ENCODE peak calls at places on chromosomes 16 and 17, in six cellular contexts. S is pancreas; B is ascending aorta; R is esophagus squamous epithelium; D is GM23248; Z is CD8-positive, alpha-beta T cell. E is an unnamed sample.

GRCh38 chr16:80294172-80294571 is 246.6 kb upstream of the DYNLRB2 start:
- DNase-seq in B (no peak), D (no peak), R (no peak), Z (no peak), S (no peak), E (no peak)

GRCh38 chr17:72590382-72590781 is 469.6 kb downstream of the SOX9 start:
- DNase-seq in R (no peak), S (no peak), Z (no peak), B (no peak), D (peak), E (no peak)

GRCh38 chr16:87636050-87636684 is 33.9 kb downstream of the JPH3 start:
- DNase-seq in Z (peak), R (peak), S (peak), B (peak), D (peak), E (peak)

GRCh38 chr17:3576970-3577369 is 19.4 kb upstream of the TRPV3 start:
- DNase-seq in B (no peak), R (no peak), Z (no peak), S (no peak), D (no peak), E (peak)

GRCh38 chr17:5557485-5557884 is 26.8 kb downstream of the NLRP1 start:
- DNase-seq in D (peak), R (no peak), Z (no peak), B (no peak), S (no peak), E (no peak)

GRCh38 chr16:66832190-66832589 is 1.4 kb upstream of the NAE1 start:
- DNase-seq in B (no peak), S (no peak), D (no peak), R (no peak), Z (no peak), E (no peak)

GRCh38 chr16:1470543-1471251 is 4.1 kb downstream of the CLCN7 start:
- DNase-seq in Z (no peak), S (no peak), R (no peak), B (no peak), D (peak), E (no peak)

GRCh38 chr17:2723505-2723996 is 12.0 kb upstream of the CLUH start:
- DNase-seq in R (no peak), Z (no peak), B (no peak), S (no peak), D (no peak), E (peak)

GRCh38 chr16:26531290-26531730 is 535.4 kb upstream of the C16orf82 start:
- DNase-seq in S (no peak), R (no peak), Z (no peak), D (no peak), B (no peak), E (no peak)

GRCh38 chr16:49021136-49021535 is 260.5 kb downstream of the CBLN1 start:
- DNase-seq in B (no peak), R (no peak), Z (no peak), S (no peak), D (peak), E (no peak)

GRCh38 chr17:41418116-41418860 is 6.1 kb downstream of the KRT37 start:
- DNase-seq in D (no peak), B (no peak), S (no peak), R (no peak), Z (no peak), E (no peak)

GRCh38 chr17:63425478-63425877 is 20.6 kb downstream of the CYB561 start:
- DNase-seq in Z (peak), B (no peak), D (peak), S (peak), R (no peak), E (peak)

GRCh38 chr16:11417487-11417886 is 72.2 kb downstream of the RMI2 start:
- DNase-seq in S (no peak), D (no peak), R (no peak), B (no peak), Z (no peak), E (no peak)

GRCh38 chr16:81158964-81159363 is 62.8 kb upstream of the GCSH start:
- DNase-seq in B (no peak), S (no peak), Z (no peak), D (no peak), R (no peak), E (no peak)

GRCh38 chr17:80859004-80859941 is 132.4 kb upstream of the CHMP6 start:
- DNase-seq in D (peak), B (peak), S (peak), R (no peak), Z (no peak), E (peak)

GRCh38 chr16:19118938-19119431 is 5.2 kb downstream of the ITPRIPL2 start:
- DNase-seq in R (no peak), S (no peak), B (no peak), D (peak), Z (no peak), E (no peak)

GRCh38 chr16:88770459-88771293 is 14.3 kb downstream of the PIEZO1 start:
- DNase-seq in B (no peak), S (peak), R (no peak), D (no peak), Z (no peak), E (peak)

GRCh38 chr16:51831595-51832352 is 680.7 kb upstream of the SALL1 start:
- DNase-seq in S (no peak), Z (no peak), R (no peak), D (no peak), B (no peak), E (no peak)

GRCh38 chr16:8581923-8582580 is 8.3 kb downstream of the TMEM114 start:
- DNase-seq in D (no peak), B (peak), R (no peak), Z (no peak), S (no peak), E (no peak)

GRCh38 chr17:2963332-2964027 is 99.9 kb downstream of the OR1D5 start:
- DNase-seq in Z (no peak), R (no peak), D (no peak), S (no peak), B (no peak), E (peak)

GRCh38 chr17:35010093-35010492 is 29.8 kb downstream of the LIG3 start:
- DNase-seq in B (no peak), Z (no peak), S (no peak), R (no peak), D (peak), E (no peak)
- H3K27ac ChIP-seq in B (no peak), Z (no peak), S (no peak), R (no peak), D (no peak), E (no peak)

GRCh38 chr17:69857412-69857835 is 217.6 kb upstream of the KCNJ16 start:
- DNase-seq in S (peak), D (peak), B (no peak), R (no peak), Z (no peak), E (no peak)

GRCh38 chr17:69854381-69854780 is 220.6 kb upstream of the KCNJ16 start:
- DNase-seq in R (no peak), Z (no peak), S (no peak), B (no peak), D (no peak), E (no peak)

GRCh38 chr17:69858460-69858859 is 216.6 kb upstream of the KCNJ16 start:
- DNase-seq in S (no peak), Z (no peak), D (peak), B (no peak), R (no peak), E (no peak)

DNA sequence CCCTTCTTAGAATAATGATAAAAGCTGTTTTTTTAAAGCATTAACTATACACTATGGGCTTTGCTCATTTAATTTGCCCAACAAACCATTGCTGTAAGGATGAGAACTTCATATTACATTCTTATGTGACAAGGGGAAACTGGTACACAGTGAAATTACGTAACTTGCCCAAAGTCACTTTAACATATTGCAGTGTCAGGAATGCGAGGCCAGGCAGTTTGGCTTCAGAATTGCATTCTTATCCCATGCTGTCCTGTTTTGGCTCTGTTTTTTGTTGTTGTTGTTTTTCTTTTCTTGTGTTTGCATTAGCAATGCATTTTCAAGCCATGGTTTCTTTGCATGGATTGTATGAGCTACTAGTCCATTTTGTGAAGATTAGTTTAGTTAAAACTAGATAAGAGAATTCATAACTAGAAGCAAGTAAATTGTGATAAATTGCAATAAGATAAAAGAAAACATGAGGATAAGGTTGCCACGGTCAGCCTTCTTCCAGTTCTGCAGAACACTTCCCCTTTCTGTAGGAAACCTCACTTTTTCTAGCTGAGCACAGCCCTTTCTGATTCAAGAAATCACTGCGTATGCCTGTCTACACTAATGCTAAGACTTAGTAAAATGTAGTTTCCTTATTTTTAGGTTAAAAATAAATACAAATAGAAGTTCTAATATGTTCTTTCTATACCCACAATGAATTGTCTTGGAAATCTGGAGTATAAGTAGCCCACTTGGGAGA is 221.3 kb upstream of the KCNJ16 start:
- DNase-seq in R (no peak), S (peak), D (peak), B (no peak), Z (no peak), E (no peak)
- H3K27ac ChIP-seq in R (no peak), S (no peak), D (no peak), B (no peak), Z (no peak), E (no peak)

GRCh38 chr17:53806473-53806872 is 16.3 kb upstream of the KIF2B start:
- DNase-seq in Z (no peak), D (no peak), S (no peak), R (no peak), B (no peak), E (no peak)
- H3K27ac ChIP-seq in Z (no peak), D (no peak), S (no peak), R (no peak), B (no peak), E (no peak)

GRCh38 chr16:86343733-86344585 is 166.4 kb upstream of the FOXF1 start:
- DNase-seq in Z (no peak), R (no peak), D (peak), B (no peak), S (no peak), E (no peak)
- H3K27ac ChIP-seq in Z (no peak), R (peak), D (peak), B (peak), S (no peak), E (no peak)

GRCh38 chr17:68305132-68305531 is 13.8 kb downstream of the ARSG start:
- DNase-seq in R (no peak), B (no peak), S (no peak), Z (no peak), D (peak), E (no peak)
- H3K27ac ChIP-seq in R (peak), B (no peak), S (no peak), Z (no peak), D (no peak), E (no peak)

DNA sequence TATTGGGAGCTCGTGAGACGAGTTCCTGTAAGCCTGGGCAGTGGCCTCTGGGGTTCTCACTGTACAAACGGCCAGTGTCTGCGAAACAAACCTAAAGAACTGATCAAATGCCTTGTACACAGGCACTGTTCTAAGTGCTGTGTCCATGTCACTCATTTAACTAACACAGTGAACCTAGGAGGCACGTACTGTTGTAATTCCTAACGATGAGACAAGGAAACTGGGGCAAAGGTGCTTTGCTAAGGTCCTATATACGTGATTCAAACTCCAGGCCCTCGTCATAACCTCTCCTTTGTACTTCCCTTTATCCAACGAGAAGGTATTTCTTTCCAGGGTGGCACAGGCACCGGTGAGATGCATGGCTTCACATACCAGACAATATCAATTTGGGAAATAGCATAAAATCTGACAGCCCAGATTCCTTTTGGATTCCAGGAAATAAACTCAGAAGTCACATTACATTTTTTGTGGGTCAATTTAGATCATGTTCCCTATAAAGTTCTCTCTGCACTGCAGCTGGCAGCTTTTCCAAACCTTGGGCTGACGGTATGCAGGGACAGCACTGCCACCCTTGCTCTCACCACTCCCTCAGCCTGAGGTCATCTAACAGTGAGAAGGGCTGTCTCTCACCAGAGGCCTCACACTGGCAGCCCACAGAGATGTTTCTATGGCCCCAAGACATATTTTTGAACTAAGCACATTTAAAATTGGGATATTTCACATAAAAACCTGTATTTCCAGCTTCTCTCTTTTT is 18.3 kb downstream of the GLYR1 start:
- DNase-seq in B (no peak), S (no peak), D (no peak), R (no peak), Z (no peak), E (no peak)
- H3K27ac ChIP-seq in B (no peak), S (no peak), D (no peak), R (no peak), Z (no peak), E (no peak)

E was measured in endodermal cell.